ENCODE peak calls at places on chromosomes 2 and 18, in six cellular contexts. X, U, Q, B, Z and L are unnamed samples. For H3K36me3 and H3K9me3, the result is how much of the 10 kb centered on the place peaks cover.

GRCh38 chr2:9232886-9233285 is 26.3 kb downstream of the ASAP2 start:
- DNase-seq in X (no peak), U (no peak), Q (no peak), B (no peak), Z (no peak), L (no peak)

GRCh38 chr18:57561728-57562423 is 24.6 kb downstream of the FECH start:
- DNase-seq in X (no peak), U (no peak), Q (peak), B (no peak), Z (no peak), L (peak)

GRCh38 chr2:126175222-126175621 is 480.7 kb upstream of the GYPC start:
- DNase-seq in X (no peak), U (no peak), Q (no peak), B (no peak), Z (no peak), L (peak)

GRCh38 chr2:101883860-101884259 is 107.9 kb upstream of the IL1R2 start:
- DNase-seq in X (peak), U (no peak), Q (peak), B (peak), Z (no peak), L (peak)

GRCh38 chr2:601387-601698 is 75.9 kb downstream of the TMEM18 start:
- DNase-seq in X (no peak), U (no peak), Q (no peak), B (no peak), Z (no peak), L (no peak)

GRCh38 chr2:28415715-28416114 is 23.1 kb downstream of the FOSL2 start:
- DNase-seq in X (no peak), U (no peak), Q (no peak), B (no peak), Z (no peak), L (no peak)

GRCh38 chr2:152466925-152467676 is 132.1 kb downstream of the FMNL2 start:
- DNase-seq in X (no peak), U (no peak), Q (peak), B (peak), Z (peak), L (no peak)

GRCh38 chr2:120313695-120314615 is 32.0 kb upstream of the INHBB start:
- DNase-seq in X (peak), U (no peak), Q (no peak), B (peak), Z (no peak), L (peak)

GRCh38 chr2:10501521-10501961 is 53.4 kb upstream of the ODC1 start:
- DNase-seq in X (no peak), U (no peak), Q (no peak), B (no peak), Z (no peak), L (no peak)

GRCh38 chr2:216776076-216776726 is 80.9 kb upstream of the IGFBP5 start:
- DNase-seq in X (no peak), U (no peak), Q (no peak), B (no peak), Z (no peak), L (no peak)

GRCh38 chr2:187483537-187483936 is 35.5 kb upstream of the CALCRL start:
- DNase-seq in X (no peak), U (no peak), Q (no peak), B (no peak), Z (no peak), L (no peak)
- H3K36me3 ChIP-seq in X (under half), U (under half), Q (under half), B (under half), Z (under half), L (under half)

GRCh38 chr2:232974431-232974830 is 38.6 kb downstream of the NGEF start:
- DNase-seq in X (no peak), U (no peak), Q (no peak), B (no peak), Z (no peak), L (no peak)

GRCh38 chr2:232973336-232973735 is 39.7 kb downstream of the NGEF start:
- DNase-seq in X (no peak), U (no peak), Q (no peak), B (no peak), Z (no peak), L (no peak)

GRCh38 chr2:232976666-232977437 is 36.2 kb downstream of the NGEF start:
- DNase-seq in X (no peak), U (no peak), Q (no peak), B (no peak), Z (no peak), L (no peak)

GRCh38 chr2:232976176-232976575 is 36.9 kb downstream of the NGEF start:
- DNase-seq in X (no peak), U (no peak), Q (no peak), B (no peak), Z (no peak), L (no peak)

GRCh38 chr2:232973796-232974195 is 39.3 kb downstream of the NGEF start:
- DNase-seq in X (no peak), U (no peak), Q (no peak), B (no peak), Z (no peak), L (no peak)
- H3K9me3 ChIP-seq in X (under half), U (under half), Q (under half), B (under half), Z (under half), L (under half)

GRCh38 chr2:166609183-166609959 is 115.3 kb upstream of the SCN7A start:
- DNase-seq in X (no peak), U (no peak), Q (no peak), B (no peak), Z (no peak), L (peak)
- TF ChIP-seq CTCF in X (no peak), U (no peak), Q (peak), B (no peak), Z (no peak), L (no peak)

GRCh38 chr2:65101071-65101470 is 28.8 kb downstream of the RAB1A start:
- DNase-seq in X (no peak), U (no peak), Q (no peak), B (no peak), Z (no peak), L (no peak)

GRCh38 chr2:65096948-65097347 is 33.0 kb downstream of the RAB1A start:
- DNase-seq in X (no peak), U (no peak), Q (no peak), B (no peak), Z (no peak), L (no peak)

GRCh38 chr2:65097844-65098243 is 32.1 kb downstream of the RAB1A start:
- DNase-seq in X (no peak), U (no peak), Q (no peak), B (no peak), Z (no peak), L (no peak)

GRCh38 chr2:65103013-65103720 is 26.7 kb downstream of the RAB1A start:
- DNase-seq in X (no peak), U (no peak), Q (peak), B (peak), Z (no peak), L (no peak)

DNA sequence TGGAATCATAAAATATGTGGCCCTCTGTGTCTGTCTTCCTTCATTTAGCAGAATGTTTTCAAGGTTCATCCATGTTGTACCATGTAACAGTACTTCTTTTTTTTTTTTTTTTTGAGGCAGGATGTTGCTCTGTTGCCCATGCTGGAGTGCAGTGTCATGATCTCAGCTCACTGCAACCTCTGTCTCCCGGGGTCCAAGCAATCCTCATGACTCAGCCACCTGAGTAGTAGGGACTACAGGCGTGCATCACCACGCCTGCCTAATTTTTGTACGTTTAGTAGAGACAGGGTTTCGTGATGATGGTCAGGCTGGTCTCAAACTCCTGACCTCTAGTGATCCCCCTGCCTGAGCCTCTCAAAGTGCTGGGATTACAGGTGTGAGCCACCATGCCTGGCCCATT is 31.2 kb downstream of the RAB1A start:
- DNase-seq in X (no peak), U (no peak), Q (no peak), B (no peak), Z (no peak), L (no peak)
- H3K36me3 ChIP-seq in X (under half), U (half or more), Q (half or more), B (under half), Z (under half), L (under half)

DNA sequence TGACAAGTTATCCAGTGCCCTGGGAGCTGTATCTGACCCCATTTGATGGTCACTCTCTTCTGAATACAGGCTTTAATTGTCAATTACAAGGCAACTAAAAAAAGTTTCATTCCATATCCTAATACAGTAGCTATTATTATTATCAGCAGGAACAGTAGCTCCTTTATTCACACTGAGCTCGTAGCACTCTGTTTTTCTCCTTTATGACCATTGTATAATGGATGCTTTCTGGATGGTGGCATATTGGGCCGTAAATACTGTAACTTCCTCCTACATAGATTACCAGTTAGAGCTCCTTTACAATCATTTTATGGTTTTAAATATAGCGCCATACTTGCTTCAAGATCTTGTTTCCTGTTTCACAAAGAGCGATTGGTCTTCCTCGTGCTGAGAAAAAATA is 1040.3 kb downstream of the TSN start:
- DNase-seq in X (no peak), U (no peak), Q (no peak), B (no peak), Z (no peak), L (no peak)
- H3K9me3 ChIP-seq in X (under half), U (under half), Q (under half), B (under half), Z (under half), L (under half)

GRCh38 chr18:32893915-32894314 is 121.1 kb upstream of the KLHL14 start:
- DNase-seq in X (no peak), U (no peak), Q (peak), B (no peak), Z (no peak), L (peak)
- TF ChIP-seq CTCF in X (no peak), U (no peak), Q (peak), B (no peak), Z (no peak), L (no peak)

GRCh38 chr2:143336719-143337210 is 207.5 kb downstream of the ARHGAP15 start:
- DNase-seq in X (no peak), U (no peak), Q (no peak), B (no peak), Z (no peak), L (no peak)
- H3K36me3 ChIP-seq in X (under half), U (under half), Q (under half), B (under half), Z (under half), L (under half)

GRCh38 chr2:229553091-229553490 is 161.3 kb downstream of the DNER start:
- DNase-seq in X (no peak), U (no peak), Q (peak), B (no peak), Z (no peak), L (no peak)
- H3K9me3 ChIP-seq in X (under half), U (under half), Q (under half), B (under half), Z (under half), L (under half)

DNA sequence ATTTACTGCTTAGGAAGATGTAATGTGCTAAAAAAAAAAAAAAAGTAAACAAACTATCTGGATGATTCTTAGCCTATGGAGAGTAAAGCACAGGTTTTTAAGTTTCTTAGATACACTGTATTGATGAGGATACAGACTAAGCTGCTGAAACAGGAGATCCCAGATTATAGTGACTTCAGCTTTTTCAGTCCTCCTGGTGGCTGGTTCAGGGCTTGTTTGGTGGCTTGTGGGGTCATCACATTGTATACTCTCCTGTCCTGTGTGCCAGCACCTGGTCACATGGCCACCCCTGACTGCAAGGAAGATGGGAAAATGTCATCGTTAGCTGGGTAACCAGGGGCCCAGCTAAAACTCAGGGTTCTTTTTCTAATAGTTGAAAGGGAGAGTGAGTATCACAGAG is 31.4 kb downstream of the RAB31 start:
- DNase-seq in X (no peak), U (no peak), Q (no peak), B (no peak), Z (no peak), L (no peak)
- TF ChIP-seq CTCF in X (no peak), U (no peak), Q (no peak), B (no peak), Z (no peak), L (no peak)